ENCODE peak calls at places on chromosomes 2 and 18, in four cellular contexts. Y is K562, P is HepG2, A is GM12878. S is an unnamed sample.

GRCh38 chr2:85873679-85874078 is 15.1 kb downstream of the ST3GAL5 start:
- DNase-seq in Y (peak), P (no peak), A (no peak), S (peak)

GRCh38 chr2:75466708-75467311 is 93.9 kb downstream of the EVA1A start:
- DNase-seq in Y (peak), P (peak), A (no peak), S (peak)

GRCh38 chr2:20540587-20541304 is 93.9 kb downstream of the RHOB start:
- DNase-seq in Y (no peak), P (no peak), A (no peak), S (no peak)

GRCh38 chr18:6961331-6961730 is 156.3 kb downstream of the LAMA1 start:
- DNase-seq in Y (no peak), P (no peak), A (no peak), S (no peak)

GRCh38 chr18:9951022-9951859 is 37.4 kb downstream of the VAPA start:
- DNase-seq in Y (peak), P (peak), A (no peak), S (peak)

GRCh38 chr2:74206180-74206688 is 7.8 kb downstream of the MTHFD2 start:
- DNase-seq in Y (peak), P (no peak), A (peak), S (no peak)

GRCh38 chr18:40987581-40987980 is 967.5 kb upstream of the PIK3C3 start:
- DNase-seq in Y (no peak), P (no peak), A (no peak), S (no peak)

GRCh38 chr2:236281423-236281822 is 17.2 kb upstream of the ASB18 start:
- DNase-seq in Y (no peak), P (no peak), A (no peak), S (no peak)

GRCh38 chr2:217830807-217831206 is 172.0 kb downstream of the TNS1 start:
- DNase-seq in Y (no peak), P (no peak), A (no peak), S (no peak)

GRCh38 chr2:191881982-191882816 is 35.3 kb upstream of the CAVIN2 start:
- DNase-seq in Y (no peak), P (peak), A (no peak), S (no peak)

GRCh38 chr2:191875859-191876258 is 29.0 kb upstream of the CAVIN2 start:
- DNase-seq in Y (no peak), P (no peak), A (no peak), S (no peak)

GRCh38 chr2:191877875-191878274 is 31.0 kb upstream of the CAVIN2 start:
- DNase-seq in Y (no peak), P (no peak), A (no peak), S (no peak)

DNA sequence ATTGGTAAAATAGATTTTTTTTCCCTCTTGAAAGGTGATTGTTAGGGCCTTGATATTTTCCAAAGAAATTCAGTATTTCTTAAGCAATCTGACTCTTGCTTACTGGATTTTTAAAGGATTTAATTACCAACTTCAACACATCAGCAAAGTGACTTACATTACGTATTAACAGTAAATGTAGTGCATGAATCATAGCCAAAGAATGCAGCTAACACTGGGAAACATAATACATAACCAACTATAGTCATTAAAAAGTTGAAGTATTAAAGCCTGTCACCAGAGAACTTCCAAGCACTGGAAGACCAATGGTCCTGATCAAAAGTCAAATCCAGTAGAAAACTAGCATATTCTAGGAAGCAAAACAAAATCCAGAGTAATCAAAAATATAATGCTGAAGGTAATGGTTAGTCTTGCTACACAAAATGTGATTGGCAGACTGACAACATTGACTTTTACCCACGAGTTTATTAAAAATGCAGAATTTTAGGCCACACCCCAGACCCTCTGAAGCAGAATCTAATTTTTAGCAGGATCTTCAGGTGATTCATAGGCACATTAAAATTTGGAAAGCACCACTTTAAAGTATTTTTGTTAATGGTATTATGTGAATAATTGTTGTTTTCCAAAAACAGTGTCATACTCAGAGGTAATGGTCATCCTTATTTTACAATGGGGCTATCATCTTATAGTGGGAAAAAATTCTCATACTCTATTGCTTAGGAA is 31.8 kb upstream of the CAVIN2 start:
- DNase-seq in Y (no peak), P (no peak), A (no peak), S (no peak)
- TF ChIP-seq ATF2 in Y (no peak), P (no peak), A (no peak), S (no peak)

GRCh38 chr2:108270346-108270745 is 18.3 kb upstream of the SULT1C2 start:
- DNase-seq in Y (no peak), P (no peak), A (no peak), S (no peak)

GRCh38 chr2:108263425-108263824 is 23.7 kb downstream of the SULT1C3 start:
- DNase-seq in Y (no peak), P (no peak), A (no peak), S (no peak)

GRCh38 chr2:108268001-108268400 is 20.7 kb upstream of the SULT1C2 start:
- DNase-seq in Y (no peak), P (no peak), A (no peak), S (no peak)

GRCh38 chr2:108266218-108266617 is 22.5 kb upstream of the SULT1C2 start:
- DNase-seq in Y (no peak), P (peak), A (no peak), S (no peak)

DNA sequence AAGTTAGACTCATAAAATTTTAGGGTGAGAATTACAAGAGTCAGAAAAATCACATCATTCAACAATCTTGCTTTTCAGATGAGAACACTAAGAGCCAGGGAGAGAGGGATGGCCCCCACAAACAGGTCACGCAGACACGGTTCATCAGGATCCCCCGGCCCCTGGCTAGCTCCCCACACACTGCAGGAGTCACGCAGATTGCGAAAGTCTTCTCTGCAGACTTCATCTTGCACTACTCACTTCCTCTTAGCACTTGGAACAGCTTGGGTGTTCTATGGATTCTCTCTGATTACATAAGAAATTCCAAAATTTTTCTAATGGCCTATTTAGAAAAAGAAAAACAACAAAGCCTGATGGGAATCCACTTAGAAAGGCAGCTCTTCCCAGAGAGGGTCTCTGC is 21.6 kb upstream of the SULT1C2 start:
- DNase-seq in Y (no peak), P (no peak), A (no peak), S (no peak)
- TF ChIP-seq CBFB in Y (no peak), P (no peak), A (no peak), S (no peak)

GRCh38 chr2:100754951-100755350 is 65.0 kb upstream of the NPAS2 start:
- DNase-seq in Y (no peak), P (no peak), A (no peak), S (no peak)

GRCh38 chr2:100756704-100757103 is 63.2 kb upstream of the NPAS2 start:
- DNase-seq in Y (no peak), P (no peak), A (no peak), S (no peak)

GRCh38 chr2:100759901-100760300 is 60.0 kb upstream of the NPAS2 start:
- DNase-seq in Y (no peak), P (no peak), A (no peak), S (no peak)

GRCh38 chr2:100755441-100755840 is 64.5 kb upstream of the NPAS2 start:
- DNase-seq in Y (no peak), P (no peak), A (no peak), S (no peak)

DNA sequence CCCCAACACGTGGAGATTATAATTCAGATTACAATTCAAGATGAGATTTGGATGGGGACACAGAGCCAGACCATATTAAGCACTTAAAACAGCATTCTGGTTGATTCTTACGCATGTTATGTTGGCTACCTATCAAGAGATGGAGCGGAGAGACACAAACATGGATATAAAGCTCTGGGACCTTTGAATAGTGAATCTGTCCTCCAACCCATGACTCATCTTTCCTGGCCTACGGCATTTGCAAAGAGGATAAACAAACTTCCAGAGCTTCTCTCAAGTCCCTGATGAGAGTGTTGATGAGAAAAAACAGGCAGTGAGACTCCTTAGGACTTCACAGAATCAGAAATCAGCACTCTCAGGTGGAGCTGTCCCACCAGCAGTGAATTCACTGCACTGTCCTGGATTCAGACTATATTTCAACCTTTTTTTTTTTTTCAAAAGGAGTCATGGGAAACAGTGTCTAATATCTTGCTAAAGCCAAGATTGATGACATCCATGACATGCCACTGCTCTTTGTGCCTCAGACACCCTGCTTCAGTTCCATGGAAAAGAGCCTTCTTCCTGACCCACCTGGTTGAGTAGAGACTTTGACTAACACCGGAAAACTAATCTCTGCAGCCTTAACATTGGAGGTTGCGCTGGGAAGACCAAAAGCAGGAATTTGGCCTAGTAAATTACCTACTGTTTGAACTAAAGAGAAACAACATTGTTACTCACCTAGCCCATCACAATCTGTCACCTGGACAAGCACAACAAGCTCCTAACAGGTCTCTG is 62.1 kb upstream of the NPAS2 start:
- DNase-seq in Y (no peak), P (peak), A (no peak), S (no peak)
- TF ChIP-seq ATF2 in Y (no peak), P (no peak), A (no peak), S (no peak)

DNA sequence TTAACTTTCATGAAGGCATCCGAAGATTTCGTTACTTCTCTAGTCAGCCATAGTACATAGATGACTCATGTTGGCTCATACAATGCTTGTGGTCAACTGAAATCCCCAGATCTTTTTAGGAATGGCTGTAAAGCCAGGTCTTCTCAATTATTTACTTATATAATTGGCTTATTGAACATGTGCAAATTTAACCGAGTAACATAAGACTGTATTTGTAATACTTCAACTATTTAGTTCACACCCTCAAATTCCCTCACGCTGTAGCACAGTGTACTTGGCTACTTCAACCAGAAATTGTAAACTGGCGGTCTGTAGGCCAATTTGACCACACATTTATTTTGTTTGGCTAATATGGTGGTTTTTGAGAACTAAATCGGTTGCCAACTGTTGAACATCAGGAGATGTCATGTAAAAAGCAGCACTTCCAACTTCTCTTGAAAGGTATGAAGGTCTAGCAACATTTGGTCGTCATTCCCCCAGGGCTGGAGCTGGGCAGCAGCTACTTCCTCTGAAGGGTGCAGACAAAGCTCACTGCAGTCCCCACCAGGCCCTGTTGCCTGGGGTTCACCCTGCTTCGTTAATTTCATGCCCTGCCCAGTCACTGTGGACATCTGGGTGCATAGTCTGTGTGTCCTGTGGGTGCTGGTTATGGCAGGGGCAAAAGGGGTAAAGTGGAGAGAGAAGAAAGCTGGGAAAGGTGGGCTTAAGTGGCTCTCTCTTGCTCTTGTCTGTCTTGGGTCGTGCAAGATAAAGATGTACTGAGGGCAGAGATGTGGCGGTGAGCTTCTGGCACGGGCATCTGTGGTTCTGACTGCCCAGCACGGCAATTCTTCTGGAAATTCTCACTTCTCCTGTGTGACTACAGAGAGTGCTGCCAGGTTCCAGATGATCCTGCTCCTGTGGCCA is 3.2 kb upstream of the SH3RF3 start:
- DNase-seq in Y (no peak), P (peak), A (no peak), S (no peak)
- TF ChIP-seq CBFB in Y (no peak), P (no peak), A (no peak), S (no peak)

DNA sequence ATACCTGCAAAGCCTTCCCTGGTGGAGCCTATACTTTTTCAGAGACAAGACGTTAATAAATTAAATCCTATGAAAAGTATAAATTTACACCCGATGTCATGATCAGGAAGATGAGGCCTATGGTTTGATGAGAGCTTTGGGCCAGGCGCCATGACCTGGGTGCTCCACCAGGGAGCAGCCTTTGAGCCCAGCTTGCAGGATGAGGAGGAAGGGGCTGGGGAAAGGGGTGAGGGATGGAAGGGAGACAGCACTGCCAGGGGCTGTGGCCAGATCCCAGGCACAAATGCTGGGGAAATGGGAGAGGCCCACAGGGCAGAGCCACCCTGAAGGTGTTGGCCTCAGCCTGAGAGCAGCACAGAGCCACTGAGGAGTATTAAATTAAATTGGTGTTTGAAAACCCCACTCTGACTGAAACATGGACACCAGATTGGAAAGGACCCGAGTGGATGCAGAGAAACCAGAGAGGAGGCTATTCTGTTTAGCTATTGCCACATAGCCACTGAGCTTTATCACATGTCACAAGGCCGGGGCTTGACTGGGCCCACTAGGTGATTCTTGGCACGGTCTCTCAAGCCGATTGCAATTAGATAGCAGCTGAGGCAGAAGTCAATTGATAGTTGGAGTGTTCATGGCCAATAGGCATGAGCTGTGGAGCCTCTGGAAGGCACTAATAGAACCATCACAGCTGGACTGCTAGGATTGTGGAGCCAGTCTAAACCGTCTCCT is 9.6 kb upstream of the FAHD2A start:
- DNase-seq in Y (peak), P (no peak), A (no peak), S (peak)
- TF ChIP-seq ATF2 in Y (no peak), P (no peak), A (no peak), S (no peak)

GRCh38 chr2:179263460-179264237 is 983 bp downstream of the SESTD1 start:
- DNase-seq in Y (peak), P (peak), A (no peak), S (peak)
- TF ChIP-seq CBFB in Y (peak), P (no peak), A (no peak), S (no peak)

DNA sequence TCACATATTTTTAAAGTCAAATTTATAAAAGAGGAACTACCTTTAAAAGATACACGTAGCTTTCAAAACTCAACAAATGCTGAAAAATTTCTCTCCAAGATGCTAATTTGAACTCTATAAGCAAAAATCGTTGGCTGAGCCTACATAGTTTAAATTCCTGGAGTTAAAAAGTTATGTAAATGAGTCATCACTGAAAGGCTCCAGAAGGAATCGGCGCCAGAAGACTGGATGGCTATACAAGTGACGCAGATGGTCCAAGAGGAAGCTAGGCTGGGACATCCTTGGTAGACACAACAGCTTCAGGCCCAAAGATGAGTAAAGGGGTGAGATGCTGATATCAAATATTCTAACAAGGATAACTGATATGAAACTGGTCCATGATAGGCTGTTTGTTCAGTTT is 22.8 kb upstream of the DNAH6 start:
- DNase-seq in Y (no peak), P (no peak), A (no peak), S (no peak)
- TF ChIP-seq ATF2 in Y (no peak), P (no peak), A (no peak), S (no peak)

DNA sequence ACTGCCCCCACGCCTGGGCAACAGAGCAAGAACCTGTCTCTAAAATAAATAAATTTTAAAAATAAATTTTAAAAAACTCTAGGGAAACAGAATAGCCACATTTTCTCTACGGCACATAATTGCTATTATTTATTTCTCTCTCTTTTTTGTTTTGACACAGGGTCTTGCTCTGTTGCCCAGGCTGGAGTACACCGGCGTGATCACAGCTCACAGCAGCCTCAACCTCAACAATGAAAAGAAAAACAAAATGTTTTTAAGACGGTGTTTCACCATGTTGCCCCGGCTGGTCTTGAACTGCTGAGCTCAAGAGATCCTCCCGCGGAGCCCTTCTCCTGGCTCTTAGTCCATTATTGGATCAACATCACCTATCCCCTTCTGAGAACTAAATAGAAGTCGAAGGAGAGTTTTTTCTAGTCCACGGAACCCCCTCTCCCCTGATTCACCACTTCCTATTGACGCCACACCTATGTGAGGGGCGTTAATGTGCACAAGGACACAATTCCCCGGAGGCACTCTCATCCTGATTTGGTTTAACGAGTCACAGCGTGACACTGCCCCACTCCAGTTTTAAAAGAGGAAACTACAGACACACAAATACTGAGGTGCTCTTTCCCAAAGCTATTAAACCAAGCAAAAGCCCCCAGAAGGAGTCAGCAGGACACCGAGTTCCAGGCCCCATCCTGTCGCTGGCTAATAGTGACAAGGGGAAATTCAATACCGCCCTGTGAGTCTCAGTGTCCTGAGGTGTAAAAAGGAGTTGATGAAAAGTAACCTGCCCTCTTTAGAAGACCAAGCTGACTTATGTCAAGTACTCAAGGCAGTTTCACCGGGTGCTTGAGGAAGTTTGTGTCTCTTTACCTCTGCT is 1.1 kb downstream of the NPC1 start:
- DNase-seq in Y (peak), P (peak), A (peak), S (no peak)
- TF ChIP-seq CBFB in Y (no peak), P (no peak), A (no peak), S (no peak)

GRCh38 chr18:63676526-63676925 is 14.8 kb upstream of the SERPINB3 start:
- DNase-seq in Y (no peak), P (no peak), A (no peak), S (peak)
- TF ChIP-seq ATF2 in Y (no peak), P (no peak), A (no peak), S (no peak)